ENCODE peak calls at places on chromosomes 12 and 14, in five cellular contexts. U is heart right ventricle, C is uterus, Z is pancreas, N is heart left ventricle. M is an unnamed sample. For H3K27me3, the result is how much of the 10 kb centered on the place peaks cover.

GRCh38 chr12:122951406-122951805 is 14.9 kb downstream of the ABCB9 start:
- DNase-seq in U (no peak), C (no peak), Z (no peak), N (no peak), M (no peak)

GRCh38 chr14:96158735-96159134 is 45.9 kb upstream of the BDKRB2 start:
- DNase-seq in U (no peak), C (no peak), Z (peak), N (no peak), M (no peak)

GRCh38 chr12:130994821-130995375 is 41.2 kb downstream of the ADGRD1 start:
- DNase-seq in U (no peak), C (no peak), Z (no peak), N (no peak), M (no peak)

GRCh38 chr14:64401923-64402322 is 13.8 kb downstream of the MTHFD1 start:
- DNase-seq in U (no peak), C (no peak), Z (no peak), N (no peak), M (no peak)

GRCh38 chr12:109088818-109089217 is 4.5 kb downstream of the ALKBH2 start:
- DNase-seq in U (no peak), C (no peak), Z (no peak), N (no peak), M (no peak)

GRCh38 chr14:71672596-71672995 is 259.6 kb upstream of the RGS6 start:
- DNase-seq in U (no peak), C (no peak), Z (no peak), N (no peak), M (no peak)

GRCh38 chr12:71503579-71504470 is 64.2 kb downstream of the LGR5 start:
- DNase-seq in U (no peak), C (no peak), Z (no peak), N (no peak), M (no peak)

GRCh38 chr12:13099066-13099909 is 4.2 kb downstream of the GSG1 start:
- DNase-seq in U (peak), C (peak), Z (no peak), N (peak), M (no peak)

GRCh38 chr12:40015360-40015759 is 90.5 kb downstream of the SLC2A13 start:
- DNase-seq in U (no peak), C (no peak), Z (no peak), N (no peak), M (no peak)

GRCh38 chr14:103897075-103897947 is 30.9 kb upstream of the TDRD9 start:
- DNase-seq in U (no peak), C (no peak), Z (peak), N (peak), M (peak)

GRCh38 chr12:27545666-27546065 is 21.7 kb downstream of the PPFIBP1 start:
- DNase-seq in U (no peak), C (no peak), Z (no peak), N (no peak), M (no peak)

GRCh38 chr14:26522985-26523384 is 74.8 kb downstream of the NOVA1 start:
- DNase-seq in U (no peak), C (no peak), Z (no peak), N (no peak), M (no peak)

GRCh38 chr12:38912116-38912515 is 6.7 kb upstream of the CPNE8 start:
- DNase-seq in U (no peak), C (no peak), Z (no peak), N (no peak), M (no peak)

GRCh38 chr12:99985129-99985570 is 414 bp upstream of the ANKS1B start:
- DNase-seq in U (no peak), C (no peak), Z (no peak), N (no peak), M (no peak)

GRCh38 chr12:66767454-66768002 is 88.7 kb upstream of the GRIP1 start:
- DNase-seq in U (no peak), C (no peak), Z (no peak), N (no peak), M (no peak)

GRCh38 chr12:81245458-81245857 is 167.6 kb downstream of the ACSS3 start:
- DNase-seq in U (no peak), C (peak), Z (no peak), N (no peak), M (no peak)

GRCh38 chr12:132375747-132376463 is 46.5 kb upstream of the GALNT9 start:
- DNase-seq in U (no peak), C (no peak), Z (peak), N (no peak), M (no peak)

GRCh38 chr12:44835641-44836379 is 40.3 kb downstream of the NELL2 start:
- DNase-seq in U (no peak), C (no peak), Z (no peak), N (no peak), M (no peak)

GRCh38 chr14:44211718-44212117 is 295.4 kb downstream of the FSCB start:
- DNase-seq in U (no peak), C (no peak), Z (no peak), N (no peak), M (no peak)

GRCh38 chr12:122126713-122127597 is 47.1 kb downstream of the IL31 start:
- DNase-seq in U (no peak), C (no peak), Z (no peak), N (no peak), M (no peak)

GRCh38 chr12:15230751-15231150 is 9.5 kb upstream of the RERG start:
- DNase-seq in U (no peak), C (no peak), Z (no peak), N (no peak), M (no peak)

GRCh38 chr14:49636866-49637265 is 1.8 kb upstream of the DNAAF2 start:
- DNase-seq in U (no peak), C (no peak), Z (no peak), N (no peak), M (no peak)

GRCh38 chr14:37150414-37150813 is 22.0 kb downstream of the SLC25A21 start:
- DNase-seq in U (no peak), C (no peak), Z (no peak), N (no peak), M (no peak)

GRCh38 chr14:23217032-23217431 is 20.7 kb upstream of the RNF212B start:
- DNase-seq in U (no peak), C (no peak), Z (no peak), N (no peak), M (no peak)

GRCh38 chr14:71115306-71115705 is 208.0 kb downstream of the PCNX1 start:
- DNase-seq in U (no peak), C (no peak), Z (no peak), N (no peak), M (no peak)

GRCh38 chr12:41972196-41972994 is 172.3 kb downstream of the GXYLT1 start:
- DNase-seq in U (no peak), C (no peak), Z (no peak), N (no peak), M (no peak)

GRCh38 chr14:22900088-22900799 is 17.2 kb downstream of the REM2 start:
- DNase-seq in U (peak), C (peak), Z (no peak), N (no peak), M (no peak)

GRCh38 chr12:122947352-122947792 is 18.9 kb downstream of the ABCB9 start:
- DNase-seq in U (peak), C (peak), Z (no peak), N (peak), M (peak)

GRCh38 chr12:107405436-107405835 is 280.2 kb upstream of the PWP1 start:
- DNase-seq in U (peak), C (no peak), Z (no peak), N (peak), M (no peak)

GRCh38 chr14:104864267-104865068 is 600 bp upstream of the CEP170B start:
- DNase-seq in U (no peak), C (no peak), Z (peak), N (peak), M (peak)

GRCh38 chr12:53265783-53266182 is 2.3 kb upstream of the ESPL1 start:
- DNase-seq in U (no peak), C (no peak), Z (no peak), N (no peak), M (no peak)

GRCh38 chr12:105107176-105107496 is 395 bp upstream of the WASHC4 start:
- DNase-seq in U (no peak), C (no peak), Z (no peak), N (no peak), M (no peak)

GRCh38 chr14:81303258-81303935 is 82.6 kb upstream of the GTF2A1 start:
- DNase-seq in U (peak), C (peak), Z (peak), N (no peak), M (peak)

GRCh38 chr12:12964255-12964654 is 12.3 kb upstream of the GPRC5D start:
- DNase-seq in U (no peak), C (no peak), Z (no peak), N (no peak), M (no peak)

GRCh38 chr14:75291331-75291730 is 12.7 kb downstream of the FOS start:
- DNase-seq in U (no peak), C (no peak), Z (no peak), N (no peak), M (no peak)

GRCh38 chr12:96714199-96714598 is 192.9 kb upstream of the NEDD1 start:
- DNase-seq in U (no peak), C (no peak), Z (no peak), N (no peak), M (no peak)

GRCh38 chr12:108657130-108657745 is 23.5 kb upstream of the SELPLG start:
- DNase-seq in U (no peak), C (no peak), Z (no peak), N (no peak), M (no peak)

GRCh38 chr12:64681200-64682052 is 71.1 kb downstream of the RASSF3 start:
- DNase-seq in U (no peak), C (no peak), Z (no peak), N (no peak), M (no peak)

GRCh38 chr12:112848972-112849371 is 57.4 kb downstream of the RPH3A start:
- DNase-seq in U (no peak), C (no peak), Z (no peak), N (no peak), M (no peak)
- H3K27me3 ChIP-seq in U (half or more), C (under half), Z (under half), N (under half), M (under half)

GRCh38 chr14:102663031-102663430 is 70.6 kb downstream of the RCOR1 start:
- DNase-seq in U (no peak), C (no peak), Z (no peak), N (no peak), M (no peak)
- H3K4me3 ChIP-seq in U (no peak), C (no peak), Z (no peak), N (no peak), M (no peak)

GRCh38 chr12:639566-639965 is 23.7 kb downstream of the NINJ2 start:
- DNase-seq in U (no peak), C (no peak), Z (no peak), N (no peak), M (no peak)

GRCh38 chr12:638948-639557 is 24.2 kb downstream of the NINJ2 start:
- DNase-seq in U (no peak), C (no peak), Z (no peak), N (no peak), M (no peak)

GRCh38 chr12:633731-634130 is 29.5 kb downstream of the NINJ2 start:
- DNase-seq in U (no peak), C (no peak), Z (no peak), N (no peak), M (no peak)

GRCh38 chr12:639988-640387 is 23.3 kb downstream of the NINJ2 start:
- DNase-seq in U (no peak), C (no peak), Z (no peak), N (no peak), M (no peak)

DNA sequence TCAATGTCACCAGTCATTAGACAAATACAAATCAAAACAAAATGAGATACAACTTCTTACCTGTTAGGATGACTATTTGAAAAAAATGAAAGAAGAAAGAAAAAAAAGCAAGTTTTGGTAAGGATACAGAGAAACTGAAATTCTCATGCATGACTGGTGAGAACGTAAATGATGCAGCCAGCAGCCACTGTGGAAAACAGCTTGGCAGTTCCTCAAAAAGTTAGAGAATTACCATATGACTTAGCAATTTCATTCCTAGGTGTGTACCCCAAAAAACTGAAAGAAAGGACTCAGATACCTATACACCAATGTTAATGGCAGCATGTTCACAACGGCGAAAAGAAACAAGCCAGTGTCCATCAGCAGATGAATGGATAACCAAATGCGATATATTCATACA is 26.6 kb downstream of the NINJ2 start:
- DNase-seq in U (no peak), C (no peak), Z (no peak), N (no peak), M (no peak)
- H3K27ac ChIP-seq in U (no peak), C (no peak), Z (no peak), N (peak), M (no peak)

GRCh38 chr14:29926701-29927595 is 699 bp downstream of the PRKD1 start:
- DNase-seq in U (peak), C (peak), Z (peak), N (peak), M (peak)
- H3K27me3 ChIP-seq in U (under half), C (under half), Z (under half), N (under half), M (under half)

DNA sequence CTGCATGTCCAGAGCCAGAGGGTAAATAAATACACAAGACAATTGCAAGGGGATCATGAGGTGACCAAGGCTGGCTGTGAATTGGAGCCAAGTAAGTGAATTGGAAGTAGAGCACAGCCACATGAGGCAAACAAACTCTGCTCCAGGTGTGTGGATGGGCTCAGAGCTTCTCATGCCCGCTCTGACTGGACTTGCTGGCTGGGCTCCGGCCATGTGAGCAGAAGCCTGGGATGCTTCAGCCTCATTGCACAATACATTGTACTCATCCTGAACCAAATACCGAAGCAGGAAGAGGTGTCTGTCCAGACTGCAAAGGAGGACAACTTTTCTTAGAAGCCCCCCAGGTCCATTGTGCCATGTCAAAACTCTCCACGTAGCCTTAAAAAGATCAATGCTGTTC is 193.0 kb downstream of the TTC8 start:
- DNase-seq in U (no peak), C (no peak), Z (no peak), N (no peak), M (no peak)
- H3K4me3 ChIP-seq in U (no peak), C (no peak), Z (no peak), N (no peak), M (no peak)

GRCh38 chr14:55314449-55314848 is 43.2 kb downstream of the FBXO34 start:
- DNase-seq in U (no peak), C (no peak), Z (no peak), N (no peak), M (no peak)
- H3K27ac ChIP-seq in U (no peak), C (no peak), Z (no peak), N (no peak), M (no peak)

GRCh38 chr14:88323520-88324199 is 591 bp upstream of the KCNK10 start:
- DNase-seq in U (no peak), C (no peak), Z (peak), N (no peak), M (no peak)

GRCh38 chr14:88321692-88322504 is 1.2 kb downstream of the KCNK10 start:
- DNase-seq in U (no peak), C (no peak), Z (no peak), N (no peak), M (no peak)

GRCh38 chr14:88323086-88323519 is at the start of gene KCNK10:
- DNase-seq in U (no peak), C (no peak), Z (no peak), N (no peak), M (no peak)

GRCh38 chr14:88325883-88326282 is 2.8 kb upstream of the KCNK10 start:
- DNase-seq in U (no peak), C (no peak), Z (no peak), N (no peak), M (no peak)

GRCh38 chr14:88322505-88323085 is 474 bp downstream of the KCNK10 start:
- DNase-seq in U (no peak), C (no peak), Z (no peak), N (no peak), M (no peak)
- H3K27me3 ChIP-seq in U (half or more), C (under half), Z (under half), N (half or more), M (under half)

GRCh38 chr12:11174022-11174421 is 3.0 kb downstream of the SMIM10L1 start:
- DNase-seq in U (no peak), C (no peak), Z (no peak), N (no peak), M (no peak)

GRCh38 chr12:11171953-11172675 is 1.1 kb downstream of the SMIM10L1 start:
- DNase-seq in U (no peak), C (no peak), Z (no peak), N (no peak), M (no peak)

GRCh38 chr12:11170810-11171144 is 217 bp upstream of the SMIM10L1 start:
- DNase-seq in U (no peak), C (no peak), Z (no peak), N (no peak), M (no peak)

GRCh38 chr12:11166300-11166699 is 4.7 kb upstream of the SMIM10L1 start:
- DNase-seq in U (no peak), C (no peak), Z (no peak), N (no peak), M (no peak)

GRCh38 chr12:11171145-11171952 is at the start of gene SMIM10L1:
- DNase-seq in U (peak), C (peak), Z (peak), N (peak), M (peak)
- H3K4me3 ChIP-seq in U (peak), C (peak), Z (peak), N (peak), M (peak)

DNA sequence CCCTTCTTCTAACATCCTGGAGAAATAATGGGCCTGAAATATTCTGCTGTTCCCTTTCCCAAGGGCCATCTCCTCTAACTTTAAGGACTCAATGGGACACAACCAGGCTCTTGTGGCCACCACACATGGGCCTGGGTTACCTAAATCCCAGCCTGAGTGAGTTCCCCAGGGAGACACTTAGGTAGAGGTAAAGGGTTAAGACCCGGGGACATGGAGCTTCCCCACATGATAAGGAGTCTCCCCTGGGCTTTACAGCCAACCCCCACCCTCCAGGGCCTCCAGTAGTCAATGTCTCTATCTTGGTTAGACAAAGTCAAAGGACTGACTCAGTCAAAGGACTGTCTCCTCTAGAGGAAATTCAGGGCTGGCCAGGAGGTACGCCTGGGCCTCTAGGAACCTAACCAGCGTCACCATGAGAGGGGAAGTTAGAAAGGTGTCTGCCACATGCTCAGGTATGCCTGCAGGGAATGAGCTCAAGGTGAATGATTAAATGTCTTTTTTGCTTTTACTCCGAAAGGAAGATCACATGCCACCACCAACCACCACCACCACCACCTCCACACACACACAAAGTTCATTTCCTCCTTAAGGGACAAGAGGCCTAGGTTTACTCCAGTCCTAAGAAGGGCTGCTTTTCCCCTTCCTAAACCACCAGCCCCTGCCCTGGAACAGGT is 6.9 kb downstream of the ZFP36L1 start:
- DNase-seq in U (no peak), C (peak), Z (no peak), N (peak), M (no peak)
- H3K27ac ChIP-seq in U (peak), C (peak), Z (peak), N (peak), M (peak)

M was measured in lung.